ENCODE peak calls at places on chromosome 10, in seven cellular contexts. F is BJ, H is HEK293T, C is ACHN, O is HAP-1, B is hepatocyte, D is T-helper 2 cell. R is an unnamed sample.

GRCh38 chr10:48357631-48358030 is 51.2 kb downstream of the MAPK8 start:
- DNase-seq in F (no peak), H (no peak), C (no peak), O (no peak), B (no peak), D (no peak), R (no peak)

GRCh38 chr10:129800-130199 is 5.5 kb upstream of the ZMYND11 start:
- DNase-seq in F (no peak), H (no peak), C (no peak), O (no peak), B (no peak), D (no peak), R (no peak)

GRCh38 chr10:95818663-95819062 is 62.7 kb downstream of the ENTPD1 start:
- DNase-seq in F (peak), H (no peak), C (peak), O (no peak), B (no peak), D (no peak), R (peak)

GRCh38 chr10:17801507-17801906 is 7.6 kb upstream of the MRC1 start:
- DNase-seq in F (no peak), H (no peak), C (no peak), O (no peak), B (no peak), D (no peak), R (no peak)

GRCh38 chr10:61283066-61283465 is 170.1 kb downstream of the TMEM26 start:
- DNase-seq in F (no peak), H (no peak), C (no peak), O (no peak), B (no peak), D (peak), R (no peak)

GRCh38 chr10:109018892-109019507 is 904.3 kb downstream of the XPNPEP1 start:
- DNase-seq in F (no peak), H (no peak), C (peak), O (no peak), B (no peak), D (no peak), R (no peak)

GRCh38 chr10:13346912-13347234 is 1.2 kb downstream of the SEPHS1 start:
- DNase-seq in F (no peak), H (no peak), C (no peak), O (no peak), B (no peak), D (no peak), R (no peak)

GRCh38 chr10:99391346-99391745 is 39.1 kb downstream of the GOT1 start:
- DNase-seq in F (no peak), H (no peak), C (no peak), O (no peak), B (no peak), D (no peak), R (no peak)

GRCh38 chr10:13865758-13866491 is 279.2 kb downstream of the PRPF18 start:
- DNase-seq in F (peak), H (no peak), C (peak), O (no peak), B (no peak), D (no peak), R (no peak)

GRCh38 chr10:43383204-43383971 is 12.0 kb downstream of the FXYD4 start:
- DNase-seq in F (no peak), H (no peak), C (peak), O (no peak), B (no peak), D (no peak), R (no peak)